ENCODE peak calls at places on chromosomes 7 and 10, in four cellular contexts. C is K562, I is WTC11, Y is HepG2. F is an unnamed sample.
A peak's percentile ranks its signal among the peaks of the same experiment; 100 is the strongest.

GRCh38 chr10:3781458-3782098 is 3.4 kb downstream of the KLF6 start:
- DNase-seq in C (no peak), I (peak; percentile 22), Y (no peak), F (no peak)

GRCh38 chr10:60205741-60206140 is 183.9 kb downstream of the ANK3 start:
- DNase-seq in C (no peak), I (no peak), Y (no peak), F (no peak)

GRCh38 chr7:63030061-63030460 is 968.6 kb upstream of the ZNF722 start:
- DNase-seq in C (no peak), I (no peak), Y (no peak), F (no peak)

GRCh38 chr7:113892818-113893217 is 26.0 kb downstream of the PPP1R3A start:
- DNase-seq in C (no peak), I (no peak), Y (no peak), F (no peak)

GRCh38 chr10:88660593-88660884 is 3.7 kb upstream of the LIPF start:
- DNase-seq in C (no peak), I (no peak), Y (no peak), F (no peak)

GRCh38 chr7:85890244-85890811 is 703.5 kb upstream of the SEMA3D start:
- DNase-seq in C (no peak), I (no peak), Y (peak; percentile 39), F (peak; percentile 10)

GRCh38 chr10:130135676-130136213 is 446 bp upstream of the GLRX3 start:
- DNase-seq in C (no peak), I (no peak), Y (no peak), F (peak; percentile 36)

GRCh38 chr10:3963191-3963673 is 178.2 kb upstream of the KLF6 start:
- DNase-seq in C (no peak), I (no peak), Y (no peak), F (no peak)

GRCh38 chr10:103921750-103922195 is 3.8 kb upstream of the STN1 start:
- DNase-seq in C (peak; percentile 39), I (peak; percentile 33), Y (peak; percentile 66), F (peak; percentile 48)

GRCh38 chr7:50856231-50856630 is 73.5 kb upstream of the GRB10 start:
- DNase-seq in C (no peak), I (no peak), Y (no peak), F (no peak)

GRCh38 chr7:121513105-121513504 is 117.0 kb upstream of the FAM3C start:
- DNase-seq in C (no peak), I (no peak), Y (no peak), F (no peak)

GRCh38 chr7:184768-185264 is 7.6 kb upstream of the FAM20C start:
- DNase-seq in C (no peak), I (no peak), Y (no peak), F (no peak)

GRCh38 chr7:27185013-27185707 is at the start of gene HOXA11:
- DNase-seq in C (no peak), I (no peak), Y (no peak), F (no peak)
- TF ChIP-seq NR3C1 in C (no peak), I (no peak), Y (no peak), F (no peak)

DNA sequence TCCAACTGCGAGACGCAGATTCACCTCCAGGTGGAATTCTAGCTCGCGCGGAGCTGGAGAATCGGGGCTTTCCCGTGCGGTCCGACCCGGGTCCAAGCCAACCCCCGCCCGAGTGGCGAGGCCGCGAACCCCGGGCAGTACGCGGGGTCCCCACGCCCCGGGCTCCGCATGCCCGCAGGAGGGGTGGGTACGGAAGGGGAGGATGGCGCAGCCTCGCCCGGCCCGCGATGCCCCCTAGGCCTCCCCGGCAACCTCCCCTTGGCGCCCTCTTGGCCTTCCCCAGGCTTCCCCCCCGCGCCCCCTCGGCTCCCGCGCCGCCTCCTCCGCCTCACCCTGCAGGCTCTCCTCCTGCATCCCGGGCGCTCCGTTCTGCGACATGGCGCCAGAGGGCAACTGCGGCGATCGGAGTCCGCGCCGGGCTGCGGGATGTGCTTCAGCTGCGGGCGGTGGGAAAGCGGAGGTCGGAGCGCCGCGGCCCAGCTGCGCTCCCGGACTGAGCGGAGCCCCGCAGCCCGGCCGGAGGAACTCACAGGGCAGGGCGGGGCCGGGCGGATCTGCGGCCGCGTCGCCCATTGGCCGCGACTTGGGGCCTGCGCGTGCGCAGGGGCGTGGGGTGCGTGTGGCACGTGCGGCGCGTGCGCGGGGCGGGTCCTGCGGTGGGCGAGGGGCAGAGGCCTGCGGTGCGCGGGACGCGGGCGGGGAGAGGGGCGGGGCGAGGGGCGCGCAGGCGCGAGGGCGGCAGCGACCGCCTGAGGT is at the start of gene BNIP3:
- DNase-seq in C (peak; percentile 97), I (peak; percentile 89), Y (peak; percentile 88), F (peak; percentile 95)
- TF ChIP-seq NR3C1 in C (no peak), I (peak; percentile 92), Y (no peak), F (no peak)

DNA sequence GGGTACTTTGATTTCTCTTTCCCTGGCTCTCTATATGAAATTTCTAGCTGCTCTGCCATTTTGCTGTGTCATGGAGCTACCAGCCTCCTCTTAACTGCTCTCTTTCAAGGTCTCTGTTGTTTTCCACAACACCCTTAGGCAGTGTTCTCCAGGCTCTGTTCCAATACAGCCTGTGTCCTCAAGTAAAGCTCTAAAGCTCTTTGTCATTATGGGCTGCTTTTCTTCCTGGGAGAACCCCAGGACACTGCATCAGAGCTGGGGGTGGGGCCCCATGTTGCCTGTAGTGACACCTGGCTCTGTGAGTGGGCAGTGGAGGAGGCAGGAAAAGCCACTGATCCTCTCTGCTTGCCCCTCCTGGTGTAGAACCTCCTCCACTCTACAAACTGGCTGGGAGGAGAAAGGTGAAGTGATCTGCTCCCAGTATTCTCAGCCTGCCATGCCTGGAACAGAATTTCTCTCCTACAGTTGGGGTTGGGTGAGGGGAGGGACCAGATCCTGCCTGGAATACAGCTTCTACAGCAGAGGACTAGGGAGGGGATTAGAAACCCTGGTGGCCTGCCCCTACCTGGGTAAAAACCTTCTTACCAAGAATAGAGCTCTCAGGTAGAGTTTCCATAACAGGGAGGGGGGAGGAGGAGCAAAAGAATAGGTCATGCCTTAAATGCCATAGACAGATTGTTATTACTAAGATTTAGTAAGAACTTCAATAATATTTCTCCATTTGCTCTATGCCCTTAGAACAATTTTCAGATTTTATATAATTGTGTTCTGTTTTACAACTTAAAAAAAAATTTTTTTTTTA is 33.7 kb upstream of the TSPAN33 start:
- DNase-seq in C (peak; percentile 41), I (peak; percentile 38), Y (peak; percentile 18), F (no peak)
- TF ChIP-seq NR3C1 in C (no peak), I (no peak), Y (no peak), F (no peak)

GRCh38 chr10:28676297-28676967 is 889 bp upstream of the BAMBI start:
- DNase-seq in C (no peak), I (peak; percentile 73), Y (no peak), F (no peak)

GRCh38 chr10:28678687-28679457 is 1.6 kb downstream of the BAMBI start:
- DNase-seq in C (peak; percentile 36), I (no peak), Y (peak; percentile 84), F (no peak)

GRCh38 chr10:28676968-28677888 is at the start of gene BAMBI:
- DNase-seq in C (peak; percentile 94), I (peak; percentile 94), Y (peak; percentile 81), F (peak; percentile 90)

GRCh38 chr10:28679941-28680752 is 2.8 kb downstream of the BAMBI start:
- DNase-seq in C (peak; percentile 20), I (no peak), Y (peak; percentile 58), F (no peak)

GRCh38 chr10:28677889-28678686 is 767 bp downstream of the BAMBI start:
- DNase-seq in C (peak; percentile 27), I (peak; percentile 41), Y (no peak), F (no peak)
- TF ChIP-seq NR3C1 in C (no peak), I (no peak), Y (no peak), F (no peak)

GRCh38 chr7:22885824-22886255 is 63.2 kb upstream of the TOMM7 start:
- DNase-seq in C (no peak), I (no peak), Y (no peak), F (no peak)
- TF ChIP-seq NR3C1 in C (no peak), I (no peak), Y (no peak), F (no peak)

DNA sequence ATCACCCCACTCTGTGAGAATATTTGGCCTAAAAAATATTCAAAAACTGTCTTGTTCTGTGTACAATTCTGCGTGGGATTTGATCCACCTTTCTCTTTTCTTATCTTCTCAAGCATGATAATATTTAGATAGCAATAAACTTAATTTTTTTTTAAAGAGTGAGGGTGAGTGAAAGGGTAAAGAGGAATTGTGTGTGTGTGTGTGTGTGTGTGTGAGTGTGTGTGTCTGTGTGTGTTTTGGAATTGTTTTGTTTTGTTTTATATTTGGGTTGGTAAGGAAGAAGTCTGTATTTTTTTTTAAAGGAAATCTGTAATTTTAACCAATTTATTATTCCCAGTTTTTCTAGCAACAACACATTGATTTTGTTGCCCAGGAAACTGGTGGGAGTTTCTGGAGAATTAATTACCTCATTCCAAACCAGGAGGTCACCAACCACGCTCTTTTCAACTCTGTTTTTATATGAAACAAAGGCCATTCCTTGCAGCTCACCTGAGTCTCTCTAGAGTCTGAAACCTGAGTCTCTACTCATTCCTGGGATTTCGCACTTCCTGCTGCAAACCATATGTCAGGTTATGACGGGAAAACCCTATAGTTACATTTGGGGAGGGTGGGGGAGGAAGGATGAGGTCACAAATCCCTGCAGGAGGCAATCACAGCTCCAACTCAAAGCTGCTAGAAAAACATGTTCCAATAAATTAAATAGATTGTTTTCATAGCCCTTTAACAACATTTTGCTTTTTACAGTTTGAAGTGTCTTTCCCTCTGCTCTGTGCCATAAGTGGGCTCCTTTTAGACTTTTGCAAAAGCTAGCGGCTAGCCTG is 38.1 kb upstream of the XPNPEP1 start:
- DNase-seq in C (no peak), I (no peak), Y (no peak), F (no peak)
- TF ChIP-seq NR3C1 in C (no peak), I (no peak), Y (no peak), F (no peak)

DNA sequence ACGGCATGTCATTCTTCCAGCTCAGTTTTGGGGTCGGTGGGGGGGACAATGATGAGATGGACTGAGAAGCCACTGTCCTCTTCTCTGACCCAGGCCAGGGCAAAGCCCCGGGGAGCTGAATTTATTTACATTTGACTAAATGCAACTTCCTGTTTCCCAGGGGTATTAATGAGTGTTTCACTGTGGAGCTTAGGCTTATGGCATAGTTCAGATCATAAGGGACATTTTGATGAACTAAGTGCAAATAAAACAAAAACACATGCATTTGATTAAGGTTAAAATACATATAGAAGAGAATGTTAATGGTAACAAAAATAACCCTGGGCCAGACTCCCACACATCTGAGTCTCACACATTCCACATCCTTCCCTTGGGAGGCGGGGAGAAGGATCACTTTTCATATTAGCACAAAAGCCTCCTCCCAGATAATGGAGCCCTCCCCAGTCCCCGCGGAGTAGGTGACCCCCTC is 320.6 kb downstream of the FRMD4A start:
- DNase-seq in C (no peak), I (no peak), Y (no peak), F (no peak)
- TF ChIP-seq NR3C1 in C (no peak), I (no peak), Y (no peak), F (no peak)

DNA sequence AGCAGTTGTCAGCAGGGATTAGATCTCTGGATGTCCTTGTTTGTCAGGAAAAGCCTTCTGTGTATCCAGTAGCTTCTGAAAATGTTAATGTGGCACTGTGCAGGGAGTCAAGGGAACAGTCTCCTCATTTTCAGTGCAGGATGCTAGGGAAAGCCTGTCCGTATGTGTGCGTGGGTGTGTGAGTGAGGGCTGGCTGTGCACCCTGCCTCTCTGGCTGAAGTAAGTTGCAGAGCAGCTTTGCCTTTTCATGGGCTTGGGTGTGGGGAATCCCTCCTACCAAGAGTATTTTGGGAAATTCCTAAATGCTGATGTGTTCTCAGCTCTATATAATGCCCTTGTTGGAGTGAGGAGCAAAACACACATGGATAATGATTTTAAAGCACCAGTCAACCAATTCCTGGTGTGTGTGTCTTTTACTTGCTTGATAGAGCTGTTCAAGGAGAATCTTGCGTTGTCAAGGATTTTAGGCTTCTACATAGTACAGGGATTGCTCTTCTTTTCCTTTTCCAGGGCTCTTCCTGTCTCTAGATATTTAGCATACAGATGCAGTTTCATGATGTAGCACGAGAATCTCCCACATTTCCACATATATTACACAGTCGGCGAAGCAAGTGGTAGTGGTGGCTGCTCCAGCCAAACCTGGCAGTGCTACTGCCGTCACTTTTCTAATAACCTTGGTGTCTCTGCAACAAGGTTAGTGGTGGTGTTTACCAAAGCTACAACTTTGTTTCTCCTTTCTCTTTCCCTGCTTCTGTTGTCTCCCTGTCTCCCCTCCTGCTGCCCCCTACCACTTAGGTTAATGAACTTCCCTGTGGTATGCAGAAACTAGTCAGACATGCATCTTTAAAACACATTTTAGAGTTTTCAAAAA is 92.8 kb downstream of the MCU start:
- DNase-seq in C (no peak), I (peak; percentile 28), Y (no peak), F (no peak)
- TF ChIP-seq NR3C1 in C (no peak), I (no peak), Y (no peak), F (no peak)

F was measured in A549.